ENCODE peak calls at places on chromosomes 3 and 15, in six cellular contexts. One of them, this sample, is unnamed.

GRCh38 chr3:11878837-11879236 is 32.2 kb upstream of the TAMM41 start:
- DNase-seq in AG10803: no peak
- DNase-seq in heart left ventricle: no peak
- DNase-seq in CD8-positive, alpha-beta memory T cell: no peak
- DNase-seq in uterus: no peak
- DNase-seq in AG04450: no peak
- DNase-seq in this sample: no peak

GRCh38 chr3:183341545-183342288 is 86.7 kb downstream of the MCF2L2 start:
- DNase-seq in AG04450: no peak
- DNase-seq in AG10803: no peak
- DNase-seq in uterus: no peak
- DNase-seq in CD8-positive, alpha-beta memory T cell: no peak
- DNase-seq in heart left ventricle: no peak
- DNase-seq in this sample: no peak

GRCh38 chr3:113374078-113374477 is 67.2 kb downstream of the CFAP44 start:
- DNase-seq in AG04450: no peak
- DNase-seq in AG10803: no peak
- DNase-seq in CD8-positive, alpha-beta memory T cell: no peak
- DNase-seq in heart left ventricle: no peak
- DNase-seq in uterus: no peak
- DNase-seq in this sample: no peak

GRCh38 chr3:278300-279064 is 81.9 kb downstream of the CHL1 start:
- DNase-seq in uterus: no peak
- DNase-seq in AG04450: no peak
- DNase-seq in heart left ventricle: no peak
- DNase-seq in AG10803: no peak
- DNase-seq in CD8-positive, alpha-beta memory T cell: no peak
- DNase-seq in this sample: no peak

GRCh38 chr3:120280026-120280425 is 5.0 kb downstream of the GPR156 start:
- DNase-seq in heart left ventricle: no peak
- DNase-seq in uterus: no peak
- DNase-seq in CD8-positive, alpha-beta memory T cell: no peak
- DNase-seq in AG10803: no peak
- DNase-seq in AG04450: no peak
- DNase-seq in this sample: no peak

GRCh38 chr15:68537097-68537496 is 41.7 kb upstream of the CORO2B start:
- DNase-seq in AG04450: no peak
- DNase-seq in heart left ventricle: no peak
- DNase-seq in CD8-positive, alpha-beta memory T cell: no peak
- DNase-seq in AG10803: no peak
- DNase-seq in uterus: no peak
- DNase-seq in this sample: no peak

GRCh38 chr3:73470851-73471250 is 153.9 kb downstream of the PDZRN3 start:
- DNase-seq in AG04450: no peak
- DNase-seq in uterus: no peak
- DNase-seq in heart left ventricle: no peak
- DNase-seq in AG10803: no peak
- DNase-seq in CD8-positive, alpha-beta memory T cell: no peak
- DNase-seq in this sample: no peak

GRCh38 chr3:54510506-54510905 is 388.2 kb downstream of the CACNA2D3 start:
- DNase-seq in AG04450: no peak
- DNase-seq in AG10803: no peak
- DNase-seq in CD8-positive, alpha-beta memory T cell: no peak
- DNase-seq in uterus: no peak
- DNase-seq in heart left ventricle: no peak
- DNase-seq in this sample: no peak

GRCh38 chr3:82834098-82834497 is 1072.7 kb upstream of the GBE1 start:
- DNase-seq in heart left ventricle: no peak
- DNase-seq in AG04450: no peak
- DNase-seq in uterus: no peak
- DNase-seq in CD8-positive, alpha-beta memory T cell: no peak
- DNase-seq in AG10803: no peak
- DNase-seq in this sample: no peak

GRCh38 chr15:36688310-36689102 is 109.1 kb downstream of the CDIN1 start:
- DNase-seq in AG04450: no peak
- DNase-seq in AG10803: peak; percentile 42
- DNase-seq in heart left ventricle: no peak
- DNase-seq in CD8-positive, alpha-beta memory T cell: no peak
- DNase-seq in uterus: no peak
- DNase-seq in this sample: peak; percentile 20

GRCh38 chr3:81864273-81864672 is 102.8 kb upstream of the GBE1 start:
- DNase-seq in heart left ventricle: no peak
- DNase-seq in CD8-positive, alpha-beta memory T cell: no peak
- DNase-seq in AG10803: no peak
- DNase-seq in AG04450: no peak
- DNase-seq in uterus: no peak
- DNase-seq in this sample: no peak

GRCh38 chr3:188303823-188304222 is 149.9 kb downstream of the LPP start:
- DNase-seq in uterus: no peak
- DNase-seq in CD8-positive, alpha-beta memory T cell: no peak
- DNase-seq in heart left ventricle: no peak
- DNase-seq in AG10803: no peak
- DNase-seq in AG04450: no peak
- DNase-seq in this sample: no peak

GRCh38 chr3:193816656-193817311 is 223.8 kb downstream of the OPA1 start:
- DNase-seq in uterus: peak; percentile 87
- DNase-seq in AG10803: peak; percentile 4
- DNase-seq in CD8-positive, alpha-beta memory T cell: no peak
- DNase-seq in AG04450: peak; percentile 6
- DNase-seq in heart left ventricle: peak; percentile 92
- DNase-seq in this sample: peak; percentile 66

GRCh38 chr3:55524565-55525244 is 37.6 kb upstream of the WNT5A start:
- DNase-seq in CD8-positive, alpha-beta memory T cell: no peak
- DNase-seq in AG04450: no peak
- DNase-seq in heart left ventricle: no peak
- DNase-seq in uterus: no peak
- DNase-seq in AG10803: peak; percentile 86
- DNase-seq in this sample: peak; percentile 69

GRCh38 chr3:52226229-52226817 is 878 bp upstream of the TLR9 start:
- DNase-seq in AG10803: no peak
- DNase-seq in CD8-positive, alpha-beta memory T cell: no peak
- DNase-seq in heart left ventricle: no peak
- DNase-seq in AG04450: no peak
- DNase-seq in uterus: no peak
- DNase-seq in this sample: no peak

GRCh38 chr3:121735047-121735696 is 14.4 kb downstream of the GOLGB1 start:
- DNase-seq in uterus: no peak
- DNase-seq in AG04450: no peak
- DNase-seq in AG10803: no peak
- DNase-seq in heart left ventricle: no peak
- DNase-seq in CD8-positive, alpha-beta memory T cell: no peak
- DNase-seq in this sample: peak; percentile 29

GRCh38 chr3:187101184-187102072 is 37.9 kb downstream of the RPL39L start:
- DNase-seq in uterus: peak; percentile 78
- DNase-seq in CD8-positive, alpha-beta memory T cell: peak; percentile 68
- DNase-seq in AG10803: peak; percentile 64
- DNase-seq in AG04450: peak; percentile 39
- DNase-seq in heart left ventricle: peak; percentile 83
- DNase-seq in this sample: peak; percentile 77

GRCh38 chr3:143484851-143485512 is 363.3 kb downstream of the SLC9A9 start:
- DNase-seq in AG10803: peak; percentile 57
- DNase-seq in AG04450: no peak
- DNase-seq in heart left ventricle: no peak
- DNase-seq in CD8-positive, alpha-beta memory T cell: no peak
- DNase-seq in uterus: no peak
- DNase-seq in this sample: no peak

GRCh38 chr15:25810631-25811077 is 52.5 kb downstream of the ATP10A start:
- DNase-seq in CD8-positive, alpha-beta memory T cell: no peak
- DNase-seq in AG10803: no peak
- DNase-seq in AG04450: no peak
- DNase-seq in uterus: no peak
- DNase-seq in heart left ventricle: no peak
- DNase-seq in this sample: no peak

GRCh38 chr3:152192936-152193672 is 75.6 kb upstream of the MBNL1 start:
- DNase-seq in uterus: no peak
- DNase-seq in AG04450: no peak
- DNase-seq in heart left ventricle: no peak
- DNase-seq in CD8-positive, alpha-beta memory T cell: no peak
- DNase-seq in AG10803: no peak
- DNase-seq in this sample: no peak

GRCh38 chr15:48221885-48222284 is 15.8 kb downstream of the SLC12A1 start:
- DNase-seq in uterus: no peak
- DNase-seq in AG10803: peak; percentile 15
- DNase-seq in heart left ventricle: no peak
- DNase-seq in CD8-positive, alpha-beta memory T cell: no peak
- DNase-seq in AG04450: no peak
- DNase-seq in this sample: no peak

GRCh38 chr3:53046171-53047170 is 598 bp upstream of the SFMBT1 start:
- DNase-seq in AG04450: no peak
- DNase-seq in CD8-positive, alpha-beta memory T cell: peak; percentile 83
- DNase-seq in uterus: peak; percentile 40
- DNase-seq in AG10803: peak; percentile 12
- DNase-seq in heart left ventricle: peak; percentile 51
- DNase-seq in this sample: peak; percentile 31

GRCh38 chr3:180324791-180325190 is 277.2 kb upstream of the TTC14 start:
- DNase-seq in AG04450: no peak
- DNase-seq in uterus: no peak
- DNase-seq in AG10803: no peak
- DNase-seq in CD8-positive, alpha-beta memory T cell: no peak
- DNase-seq in heart left ventricle: no peak
- DNase-seq in this sample: no peak

GRCh38 chr3:131535596-131535995 is 32.8 kb upstream of the MRPL3 start:
- DNase-seq in CD8-positive, alpha-beta memory T cell: no peak
- DNase-seq in uterus: no peak
- DNase-seq in AG10803: peak; percentile 42
- DNase-seq in heart left ventricle: no peak
- DNase-seq in AG04450: no peak
- DNase-seq in this sample: peak; percentile 46

GRCh38 chr3:189944285-189945145 is 176.2 kb downstream of the P3H2 start:
- DNase-seq in heart left ventricle: no peak
- DNase-seq in CD8-positive, alpha-beta memory T cell: no peak
- DNase-seq in uterus: no peak
- DNase-seq in AG04450: no peak
- DNase-seq in AG10803: no peak
- DNase-seq in this sample: no peak

GRCh38 chr3:56822501-56822900 is 20.8 kb upstream of the ARHGEF3 start:
- DNase-seq in CD8-positive, alpha-beta memory T cell: no peak
- DNase-seq in heart left ventricle: no peak
- DNase-seq in uterus: no peak
- DNase-seq in AG10803: no peak
- DNase-seq in AG04450: no peak
- DNase-seq in this sample: no peak

GRCh38 chr3:47324278-47324865 is 41.6 kb downstream of the KLHL18 start:
- DNase-seq in CD8-positive, alpha-beta memory T cell: peak; percentile 58
- DNase-seq in heart left ventricle: peak; percentile 37
- DNase-seq in AG10803: peak; percentile 80
- DNase-seq in uterus: peak; percentile 59
- DNase-seq in AG04450: peak; percentile 50
- DNase-seq in this sample: peak; percentile 88

GRCh38 chr15:66138096-66138783 is 115.3 kb downstream of the MEGF11 start:
- DNase-seq in heart left ventricle: peak; percentile 50
- DNase-seq in CD8-positive, alpha-beta memory T cell: no peak
- DNase-seq in uterus: peak; percentile 16
- DNase-seq in AG04450: no peak
- DNase-seq in AG10803: no peak
- DNase-seq in this sample: no peak

GRCh38 chr3:30282052-30282708 is 324.2 kb upstream of the TGFBR2 start:
- DNase-seq in CD8-positive, alpha-beta memory T cell: no peak
- DNase-seq in AG04450: peak; percentile 51
- DNase-seq in heart left ventricle: no peak
- DNase-seq in AG10803: peak; percentile 94
- DNase-seq in uterus: no peak
- DNase-seq in this sample: peak; percentile 95

GRCh38 chr3:172280406-172281051 is 167.7 kb downstream of the GHSR start:
- DNase-seq in CD8-positive, alpha-beta memory T cell: no peak
- DNase-seq in heart left ventricle: no peak
- DNase-seq in uterus: no peak
- DNase-seq in AG04450: peak; percentile 77
- DNase-seq in AG10803: peak; percentile 81
- DNase-seq in this sample: peak; percentile 85

GRCh38 chr3:120157681-120158080 is 63.4 kb upstream of the GSK3B start:
- DNase-seq in AG04450: no peak
- DNase-seq in heart left ventricle: no peak
- DNase-seq in CD8-positive, alpha-beta memory T cell: no peak
- DNase-seq in uterus: no peak
- DNase-seq in AG10803: no peak
- DNase-seq in this sample: no peak

DNA sequence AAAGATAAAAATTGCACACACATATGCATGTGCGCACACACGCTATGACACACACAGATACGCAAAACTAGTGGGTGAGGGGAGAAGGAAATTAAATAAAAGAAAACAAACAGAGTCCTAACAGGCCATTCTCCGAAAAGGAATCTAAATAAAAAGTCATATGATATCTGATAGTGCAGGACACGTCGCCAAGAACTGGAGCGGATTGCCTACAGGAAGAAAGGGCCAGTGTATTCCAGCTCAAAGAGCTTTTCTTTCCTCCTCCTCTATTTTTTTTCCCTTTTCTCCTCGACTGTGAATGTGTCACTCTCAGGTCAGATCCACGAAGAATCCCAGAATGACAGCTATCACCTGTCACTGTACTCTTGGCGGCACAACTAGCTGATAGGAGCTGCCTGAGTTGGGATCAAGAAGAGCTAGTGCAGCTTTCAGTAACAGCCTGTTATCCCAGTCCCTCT is 157.8 kb downstream of the TIGIT start:
- DNase-seq in AG10803: no peak
- DNase-seq in heart left ventricle: peak; percentile 45
- DNase-seq in CD8-positive, alpha-beta memory T cell: no peak
- DNase-seq in AG04450: no peak
- DNase-seq in uterus: no peak
- DNase-seq in this sample: peak; percentile 30
- H3K4me3 ChIP-seq in AG10803: peak overlapping the region; percentile 43
- H3K4me3 ChIP-seq in heart left ventricle: peak overlapping the region; percentile 29
- H3K4me3 ChIP-seq in CD8-positive, alpha-beta memory T cell: no peak overlapping the region
- H3K4me3 ChIP-seq in AG04450: peak overlapping the region; percentile 31
- H3K4me3 ChIP-seq in uterus: peak overlapping the region; percentile 12
- H3K4me3 ChIP-seq in this sample: no peak overlapping the region

GRCh38 chr3:98449606-98450193 is 13.3 kb upstream of the OR5K1 start:
- DNase-seq in uterus: no peak
- DNase-seq in AG04450: no peak
- DNase-seq in AG10803: no peak
- DNase-seq in CD8-positive, alpha-beta memory T cell: no peak
- DNase-seq in heart left ventricle: no peak
- DNase-seq in this sample: no peak
- H3K4me3 ChIP-seq in uterus: no peak overlapping the region
- H3K4me3 ChIP-seq in AG04450: no peak overlapping the region
- H3K4me3 ChIP-seq in AG10803: no peak overlapping the region
- H3K4me3 ChIP-seq in CD8-positive, alpha-beta memory T cell: no peak overlapping the region
- H3K4me3 ChIP-seq in heart left ventricle: no peak overlapping the region
- H3K4me3 ChIP-seq in this sample: no peak overlapping the region

GRCh38 chr3:72339750-72340025 is 508.6 kb downstream of the SHQ1 start:
- DNase-seq in CD8-positive, alpha-beta memory T cell: no peak
- DNase-seq in AG10803: no peak
- DNase-seq in AG04450: no peak
- DNase-seq in uterus: no peak
- DNase-seq in heart left ventricle: no peak
- DNase-seq in this sample: no peak
- H3K4me3 ChIP-seq in CD8-positive, alpha-beta memory T cell: no peak overlapping the region
- H3K4me3 ChIP-seq in AG10803: no peak overlapping the region
- H3K4me3 ChIP-seq in AG04450: no peak overlapping the region
- H3K4me3 ChIP-seq in uterus: no peak overlapping the region
- H3K4me3 ChIP-seq in heart left ventricle: no peak overlapping the region
- H3K4me3 ChIP-seq in this sample: no peak overlapping the region

DNA sequence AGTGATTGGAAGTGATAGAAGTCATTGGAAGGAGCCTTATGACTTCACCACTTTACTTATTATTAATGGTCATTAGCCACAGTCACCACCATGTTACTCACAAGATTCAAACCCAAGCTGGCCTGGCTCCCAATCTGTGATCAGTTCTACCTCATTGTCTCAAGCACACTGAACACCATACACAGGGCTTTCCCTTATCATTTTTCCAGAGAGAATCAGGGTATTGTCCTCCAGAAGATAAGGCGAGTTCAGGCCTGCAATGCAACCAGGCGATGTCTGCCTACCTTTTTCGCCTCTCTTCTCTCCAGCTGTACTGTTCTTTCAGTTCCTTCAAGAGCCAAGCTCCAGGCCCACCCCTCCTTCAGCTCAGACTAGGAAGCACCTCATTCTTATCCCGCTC is 24.9 kb downstream of the EMC7 start:
- DNase-seq in uterus: no peak
- DNase-seq in AG10803: no peak
- DNase-seq in heart left ventricle: no peak
- DNase-seq in CD8-positive, alpha-beta memory T cell: no peak
- DNase-seq in AG04450: no peak
- DNase-seq in this sample: no peak
- H3K4me3 ChIP-seq in uterus: no peak overlapping the region
- H3K4me3 ChIP-seq in AG10803: no peak overlapping the region
- H3K4me3 ChIP-seq in heart left ventricle: no peak overlapping the region
- H3K4me3 ChIP-seq in CD8-positive, alpha-beta memory T cell: no peak overlapping the region
- H3K4me3 ChIP-seq in AG04450: no peak overlapping the region
- H3K4me3 ChIP-seq in this sample: no peak overlapping the region